ENCODE peak calls at places on chromosomes 5 and 9, in four cellular contexts. One of them, this sample, is unnamed.

GRCh38 chr5:141508808-141509611 is 20.1 kb downstream of the PCDHGC5 start:
- DNase-seq in GM13976: no peak
- DNase-seq in hepatocyte: peak; percentile 78
- DNase-seq in CD8-positive, alpha-beta T cell: no peak
- DNase-seq in this sample: peak; percentile 56

GRCh38 chr5:53109041-53109435 is 519 bp downstream of the MOCS2 start:
- DNase-seq in GM13976: no peak
- DNase-seq in hepatocyte: peak; percentile 32
- DNase-seq in CD8-positive, alpha-beta T cell: no peak
- DNase-seq in this sample: peak; percentile 16

GRCh38 chr9:132756214-132756799 is 86.0 kb downstream of the GTF3C4 start:
- DNase-seq in GM13976: no peak
- DNase-seq in hepatocyte: no peak
- DNase-seq in CD8-positive, alpha-beta T cell: no peak
- DNase-seq in this sample: no peak

GRCh38 chr5:82772281-82772680 is 304.9 kb downstream of the TMEM167A start:
- DNase-seq in GM13976: no peak
- DNase-seq in hepatocyte: no peak
- DNase-seq in CD8-positive, alpha-beta T cell: no peak
- DNase-seq in this sample: no peak

GRCh38 chr5:72325566-72326297 is 5.6 kb downstream of the PTCD2 start:
- DNase-seq in GM13976: no peak
- DNase-seq in hepatocyte: no peak
- DNase-seq in CD8-positive, alpha-beta T cell: no peak
- DNase-seq in this sample: no peak

GRCh38 chr9:92440751-92441046 is 16.4 kb upstream of the OMD start:
- DNase-seq in GM13976: peak; percentile 16
- DNase-seq in hepatocyte: no peak
- DNase-seq in CD8-positive, alpha-beta T cell: no peak
- DNase-seq in this sample: peak; percentile 24

GRCh38 chr5:77239126-77239741 is 28.8 kb downstream of the PDE8B start:
- DNase-seq in GM13976: peak; percentile 30
- DNase-seq in hepatocyte: no peak
- DNase-seq in CD8-positive, alpha-beta T cell: no peak
- DNase-seq in this sample: peak; percentile 23

GRCh38 chr9:34089311-34089710 is 37.2 kb downstream of the DCAF12 start:
- DNase-seq in GM13976: no peak
- DNase-seq in hepatocyte: no peak
- DNase-seq in CD8-positive, alpha-beta T cell: no peak
- DNase-seq in this sample: no peak

GRCh38 chr9:71146511-71146910 is 25.1 kb upstream of the TRPM3 start:
- DNase-seq in GM13976: no peak
- DNase-seq in hepatocyte: no peak
- DNase-seq in CD8-positive, alpha-beta T cell: no peak
- DNase-seq in this sample: no peak

GRCh38 chr9:129865668-129866320 is 30.5 kb downstream of the USP20 start:
- DNase-seq in GM13976: no peak
- DNase-seq in hepatocyte: no peak
- DNase-seq in CD8-positive, alpha-beta T cell: no peak
- DNase-seq in this sample: no peak

GRCh38 chr9:72844440-72844768 is 108.4 kb downstream of the ALDH1A1 start:
- DNase-seq in GM13976: no peak
- DNase-seq in hepatocyte: no peak
- DNase-seq in CD8-positive, alpha-beta T cell: no peak
- DNase-seq in this sample: no peak

GRCh38 chr5:73496984-73497457 is 1.2 kb upstream of the BTF3 start:
- DNase-seq in GM13976: peak; percentile 31
- DNase-seq in hepatocyte: peak; percentile 81
- DNase-seq in CD8-positive, alpha-beta T cell: no peak
- DNase-seq in this sample: no peak

GRCh38 chr5:143297756-143298155 is 105.7 kb downstream of the NR3C1 start:
- DNase-seq in GM13976: no peak
- DNase-seq in hepatocyte: no peak
- DNase-seq in CD8-positive, alpha-beta T cell: no peak
- DNase-seq in this sample: no peak

GRCh38 chr9:89635007-89635742 is 30.4 kb downstream of the GADD45G start:
- DNase-seq in GM13976: no peak
- DNase-seq in hepatocyte: no peak
- DNase-seq in CD8-positive, alpha-beta T cell: no peak
- DNase-seq in this sample: no peak

GRCh38 chr9:99966001-99966400 is 59.5 kb downstream of the STX17 start:
- DNase-seq in GM13976: no peak
- DNase-seq in hepatocyte: no peak
- DNase-seq in CD8-positive, alpha-beta T cell: no peak
- DNase-seq in this sample: no peak

GRCh38 chr5:143401846-143402463 is 1.5 kb downstream of the NR3C1 start:
- DNase-seq in GM13976: no peak
- DNase-seq in hepatocyte: peak; percentile 4
- DNase-seq in CD8-positive, alpha-beta T cell: no peak
- DNase-seq in this sample: peak; percentile 22

GRCh38 chr5:139635606-139636206 is 12.4 kb upstream of the CXXC5 start:
- DNase-seq in GM13976: no peak
- DNase-seq in hepatocyte: peak; percentile 78
- DNase-seq in CD8-positive, alpha-beta T cell: no peak
- DNase-seq in this sample: peak; percentile 36

GRCh38 chr9:22054076-22054475 is 45.0 kb upstream of the CDKN2B start:
- DNase-seq in GM13976: no peak
- DNase-seq in hepatocyte: no peak
- DNase-seq in CD8-positive, alpha-beta T cell: no peak
- DNase-seq in this sample: no peak

GRCh38 chr9:124248066-124248465 is 9.7 kb upstream of the NEK6 start:
- DNase-seq in GM13976: no peak
- DNase-seq in hepatocyte: no peak
- DNase-seq in CD8-positive, alpha-beta T cell: no peak
- DNase-seq in this sample: no peak

DNA sequence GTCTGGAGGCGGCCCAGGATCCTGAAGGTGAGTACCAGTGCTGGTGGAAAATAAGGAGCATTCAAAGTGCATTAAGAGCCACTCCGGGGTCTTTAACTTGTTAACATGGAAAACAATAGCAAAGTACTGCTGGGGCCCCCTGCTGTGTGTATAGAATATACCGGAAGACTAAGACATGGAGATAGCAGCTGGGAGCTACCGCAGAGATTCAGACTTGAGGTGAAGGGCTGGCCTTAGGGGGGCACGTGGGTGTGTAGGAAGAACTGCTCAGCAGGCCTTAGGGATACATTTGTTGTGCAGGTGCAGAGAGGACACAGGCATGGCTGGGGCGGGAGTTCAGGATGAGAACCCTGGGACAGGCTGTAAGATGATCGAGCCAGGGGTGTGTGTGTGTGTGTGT is 1.2 kb upstream of the DMRT1 start:
- DNase-seq in GM13976: no peak
- DNase-seq in hepatocyte: no peak
- DNase-seq in CD8-positive, alpha-beta T cell: no peak
- DNase-seq in this sample: no peak
- TF ChIP-seq CTCF in GM13976: no peak
- TF ChIP-seq CTCF in hepatocyte: no peak
- TF ChIP-seq CTCF in CD8-positive, alpha-beta T cell: no peak
- TF ChIP-seq CTCF in this sample: no peak

GRCh38 chr5:95113489-95113888 is 171.4 kb downstream of the MCTP1 start:
- DNase-seq in GM13976: no peak
- DNase-seq in hepatocyte: peak; percentile 47
- DNase-seq in CD8-positive, alpha-beta T cell: no peak
- DNase-seq in this sample: no peak
- TF ChIP-seq CTCF in GM13976: no peak
- TF ChIP-seq CTCF in hepatocyte: no peak
- TF ChIP-seq CTCF in CD8-positive, alpha-beta T cell: no peak
- TF ChIP-seq CTCF in this sample: no peak

DNA sequence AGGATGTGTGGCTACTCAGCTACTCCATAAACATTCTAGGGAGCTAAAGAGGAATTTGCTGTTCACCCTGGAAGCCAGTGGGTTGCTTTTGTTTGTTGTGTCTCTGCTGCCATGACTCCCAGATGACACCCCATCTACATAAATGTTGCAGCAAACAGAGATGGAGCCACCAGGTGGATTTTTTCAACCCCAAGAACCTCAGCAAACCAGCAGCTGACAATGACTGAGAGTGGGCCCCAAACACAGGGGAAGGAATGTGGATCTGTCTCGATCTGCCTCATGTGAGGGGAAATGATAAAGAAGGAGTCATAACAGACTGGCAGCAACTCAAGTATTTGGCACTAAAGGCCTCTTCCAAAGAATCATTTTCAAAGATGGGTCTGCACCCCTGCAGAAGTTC is 132.7 kb upstream of the TNC start:
- DNase-seq in GM13976: no peak
- DNase-seq in hepatocyte: peak; percentile 43
- DNase-seq in CD8-positive, alpha-beta T cell: no peak
- DNase-seq in this sample: no peak
- TF ChIP-seq CTCF in GM13976: no peak
- TF ChIP-seq CTCF in hepatocyte: no peak
- TF ChIP-seq CTCF in CD8-positive, alpha-beta T cell: no peak
- TF ChIP-seq CTCF in this sample: no peak

GRCh38 chr9:36211510-36211909 is 20.8 kb downstream of the CLTA start:
- DNase-seq in GM13976: no peak
- DNase-seq in hepatocyte: no peak
- DNase-seq in CD8-positive, alpha-beta T cell: no peak
- DNase-seq in this sample: no peak
- TF ChIP-seq CTCF in GM13976: no peak
- TF ChIP-seq CTCF in hepatocyte: no peak
- TF ChIP-seq CTCF in CD8-positive, alpha-beta T cell: no peak
- TF ChIP-seq CTCF in this sample: no peak

GRCh38 chr9:36136894-36137391 is 410 bp downstream of the GLIPR2 start:
- DNase-seq in GM13976: no peak
- DNase-seq in hepatocyte: peak; percentile 29
- DNase-seq in CD8-positive, alpha-beta T cell: no peak
- DNase-seq in this sample: no peak

GRCh38 chr9:36137392-36138004 is 965 bp downstream of the GLIPR2 start:
- DNase-seq in GM13976: no peak
- DNase-seq in hepatocyte: no peak
- DNase-seq in CD8-positive, alpha-beta T cell: no peak
- DNase-seq in this sample: no peak

GRCh38 chr9:36135791-36136276 is 699 bp upstream of the GLIPR2 start:
- DNase-seq in GM13976: no peak
- DNase-seq in hepatocyte: no peak
- DNase-seq in CD8-positive, alpha-beta T cell: no peak
- DNase-seq in this sample: no peak

GRCh38 chr9:36134761-36135505 is 1.6 kb upstream of the GLIPR2 start:
- DNase-seq in GM13976: no peak
- DNase-seq in hepatocyte: no peak
- DNase-seq in CD8-positive, alpha-beta T cell: no peak
- DNase-seq in this sample: no peak

GRCh38 chr9:36136277-36136893 is at the start of gene GLIPR2:
- DNase-seq in GM13976: peak; percentile 96
- DNase-seq in hepatocyte: peak; percentile 82
- DNase-seq in CD8-positive, alpha-beta T cell: peak; percentile 77
- DNase-seq in this sample: peak; percentile 97
- TF ChIP-seq CTCF in GM13976: no peak
- TF ChIP-seq CTCF in hepatocyte: peak; percentile 9
- TF ChIP-seq CTCF in CD8-positive, alpha-beta T cell: peak; percentile 26
- TF ChIP-seq CTCF in this sample: peak; percentile 41

GRCh38 chr9:82212885-82213284 is 224.3 kb downstream of the SPATA31D1 start:
- DNase-seq in GM13976: no peak
- DNase-seq in hepatocyte: no peak
- DNase-seq in CD8-positive, alpha-beta T cell: no peak
- DNase-seq in this sample: no peak

GRCh38 chr9:82216435-82216834 is 227.9 kb downstream of the SPATA31D1 start:
- DNase-seq in GM13976: no peak
- DNase-seq in hepatocyte: no peak
- DNase-seq in CD8-positive, alpha-beta T cell: no peak
- DNase-seq in this sample: no peak
- TF ChIP-seq CTCF in GM13976: no peak
- TF ChIP-seq CTCF in hepatocyte: no peak
- TF ChIP-seq CTCF in CD8-positive, alpha-beta T cell: no peak
- TF ChIP-seq CTCF in this sample: no peak

DNA sequence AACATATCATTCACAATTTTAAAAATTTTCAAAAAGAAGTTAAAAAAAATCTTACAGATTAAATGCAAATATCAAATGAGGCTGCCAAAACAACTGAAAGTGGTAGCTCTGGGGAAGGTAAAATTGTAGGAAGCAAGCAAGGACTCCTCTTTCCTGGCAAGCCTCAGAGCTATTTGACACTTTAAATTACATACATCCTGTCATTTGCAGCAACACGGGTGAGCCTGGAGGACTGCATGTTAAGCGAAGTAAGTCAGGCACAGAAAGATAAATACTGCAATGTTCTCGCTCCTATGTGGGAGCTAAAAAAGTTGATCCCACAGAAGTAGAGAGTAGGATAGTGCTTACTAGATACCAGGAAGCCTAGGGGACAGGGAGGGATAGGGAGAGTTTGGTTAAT is 58.0 kb downstream of the LPAR1 start:
- DNase-seq in GM13976: no peak
- DNase-seq in hepatocyte: no peak
- DNase-seq in CD8-positive, alpha-beta T cell: no peak
- DNase-seq in this sample: no peak
- TF ChIP-seq CTCF in GM13976: no peak
- TF ChIP-seq CTCF in hepatocyte: no peak
- TF ChIP-seq CTCF in CD8-positive, alpha-beta T cell: no peak
- TF ChIP-seq CTCF in this sample: no peak

GRCh38 chr5:123455640-123456039 is 32.4 kb upstream of the CEP120 start:
- DNase-seq in GM13976: peak; percentile 22
- DNase-seq in hepatocyte: no peak
- DNase-seq in CD8-positive, alpha-beta T cell: no peak
- DNase-seq in this sample: peak; percentile 24
- TF ChIP-seq CTCF in GM13976: no peak
- TF ChIP-seq CTCF in hepatocyte: no peak
- TF ChIP-seq CTCF in CD8-positive, alpha-beta T cell: no peak
- TF ChIP-seq CTCF in this sample: peak; percentile 14

GRCh38 chr5:154278908-154279307 is 88.4 kb downstream of the GALNT10 start:
- DNase-seq in GM13976: no peak
- DNase-seq in hepatocyte: no peak
- DNase-seq in CD8-positive, alpha-beta T cell: no peak
- DNase-seq in this sample: no peak

GRCh38 chr5:154276236-154276792 is 85.8 kb downstream of the GALNT10 start:
- DNase-seq in GM13976: no peak
- DNase-seq in hepatocyte: no peak
- DNase-seq in CD8-positive, alpha-beta T cell: no peak
- DNase-seq in this sample: no peak

GRCh38 chr5:154278172-154278571 is 87.6 kb downstream of the GALNT10 start:
- DNase-seq in GM13976: no peak
- DNase-seq in hepatocyte: no peak
- DNase-seq in CD8-positive, alpha-beta T cell: no peak
- DNase-seq in this sample: no peak

GRCh38 chr5:154276932-154277331 is 86.4 kb downstream of the GALNT10 start:
- DNase-seq in GM13976: no peak
- DNase-seq in hepatocyte: peak; percentile 63
- DNase-seq in CD8-positive, alpha-beta T cell: no peak
- DNase-seq in this sample: no peak

GRCh38 chr5:154277499-154277898 is 87.0 kb downstream of the GALNT10 start:
- DNase-seq in GM13976: no peak
- DNase-seq in hepatocyte: no peak
- DNase-seq in CD8-positive, alpha-beta T cell: no peak
- DNase-seq in this sample: no peak
- TF ChIP-seq CTCF in GM13976: no peak
- TF ChIP-seq CTCF in hepatocyte: no peak
- TF ChIP-seq CTCF in CD8-positive, alpha-beta T cell: no peak
- TF ChIP-seq CTCF in this sample: no peak

This sample was measured in GM13977.